ENCODE peak calls at places on chromosome 6, in five cellular contexts. One of them, this sample, is unnamed.

GRCh38 chr6:118844915-118845314 is 49.0 kb upstream of the ASF1A start:
- DNase-seq in mesenchymal stem cell: no peak
- DNase-seq in neuronal stem cell: no peak
- DNase-seq in pancreas: no peak
- DNase-seq in right cardiac atrium: no peak
- DNase-seq in this sample: no peak

GRCh38 chr6:159422041-159422984 is 253.1 kb downstream of the FNDC1 start:
- DNase-seq in pancreas: no peak
- DNase-seq in right cardiac atrium: peak; percentile 73
- DNase-seq in neuronal stem cell: no peak
- DNase-seq in mesenchymal stem cell: no peak
- DNase-seq in this sample: no peak

GRCh38 chr6:159090530-159091306 is 45.9 kb upstream of the TAGAP start:
- DNase-seq in neuronal stem cell: no peak
- DNase-seq in right cardiac atrium: no peak
- DNase-seq in mesenchymal stem cell: no peak
- DNase-seq in pancreas: no peak
- DNase-seq in this sample: no peak

GRCh38 chr6:138682722-138683521 is 90.6 kb upstream of the CCDC28A start:
- DNase-seq in mesenchymal stem cell: peak; percentile 84
- DNase-seq in pancreas: no peak
- DNase-seq in neuronal stem cell: no peak
- DNase-seq in right cardiac atrium: peak; percentile 46
- DNase-seq in this sample: peak; percentile 89

GRCh38 chr6:142301421-142302391 is at the start of gene ADGRG6:
- DNase-seq in pancreas: peak; percentile 32
- DNase-seq in mesenchymal stem cell: peak; percentile 54
- DNase-seq in neuronal stem cell: peak; percentile 57
- DNase-seq in right cardiac atrium: peak; percentile 76
- DNase-seq in this sample: peak; percentile 56

GRCh38 chr6:47571488-47571887 is 93.9 kb downstream of the CD2AP start:
- DNase-seq in neuronal stem cell: no peak
- DNase-seq in right cardiac atrium: no peak
- DNase-seq in pancreas: no peak
- DNase-seq in mesenchymal stem cell: no peak
- DNase-seq in this sample: no peak

GRCh38 chr6:21437583-21437982 is 156.0 kb upstream of the SOX4 start:
- DNase-seq in mesenchymal stem cell: no peak
- DNase-seq in pancreas: no peak
- DNase-seq in right cardiac atrium: no peak
- DNase-seq in neuronal stem cell: no peak
- DNase-seq in this sample: no peak

GRCh38 chr6:115591973-115592486 is 468.7 kb downstream of the FRK start:
- DNase-seq in pancreas: no peak
- DNase-seq in neuronal stem cell: no peak
- DNase-seq in mesenchymal stem cell: no peak
- DNase-seq in right cardiac atrium: no peak
- DNase-seq in this sample: no peak

GRCh38 chr6:154930490-154930889 is 64.6 kb upstream of the TIAM2 start:
- DNase-seq in neuronal stem cell: no peak
- DNase-seq in pancreas: no peak
- DNase-seq in right cardiac atrium: no peak
- DNase-seq in mesenchymal stem cell: no peak
- DNase-seq in this sample: no peak

GRCh38 chr6:41536884-41537347 is 9.3 kb upstream of the FOXP4 start:
- DNase-seq in neuronal stem cell: no peak
- DNase-seq in right cardiac atrium: peak; percentile 70
- DNase-seq in mesenchymal stem cell: no peak
- DNase-seq in pancreas: peak; percentile 88
- DNase-seq in this sample: no peak

GRCh38 chr6:158050955-158051354 is 69.3 kb downstream of the SYNJ2 start:
- DNase-seq in neuronal stem cell: no peak
- DNase-seq in mesenchymal stem cell: peak; percentile 36
- DNase-seq in pancreas: no peak
- DNase-seq in right cardiac atrium: no peak
- DNase-seq in this sample: no peak

GRCh38 chr6:166751051-166751595 is 124.1 kb upstream of the RPS6KA2 start:
- DNase-seq in pancreas: no peak
- DNase-seq in right cardiac atrium: no peak
- DNase-seq in neuronal stem cell: no peak
- DNase-seq in mesenchymal stem cell: no peak
- DNase-seq in this sample: no peak

GRCh38 chr6:129490551-129491245 is 219.3 kb downstream of the ARHGAP18 start:
- DNase-seq in pancreas: no peak
- DNase-seq in right cardiac atrium: no peak
- DNase-seq in neuronal stem cell: no peak
- DNase-seq in mesenchymal stem cell: peak; percentile 98
- DNase-seq in this sample: peak; percentile 75

GRCh38 chr6:18503588-18504231 is 116.6 kb downstream of the RNF144B start:
- DNase-seq in mesenchymal stem cell: peak; percentile 76
- DNase-seq in pancreas: peak; percentile 43
- DNase-seq in right cardiac atrium: peak; percentile 71
- DNase-seq in neuronal stem cell: peak; percentile 58
- DNase-seq in this sample: peak; percentile 37

GRCh38 chr6:3163248-3163594 is 5.9 kb upstream of the TUBB2A start:
- DNase-seq in pancreas: no peak
- DNase-seq in right cardiac atrium: peak; percentile 79
- DNase-seq in mesenchymal stem cell: peak; percentile 53
- DNase-seq in neuronal stem cell: no peak
- DNase-seq in this sample: no peak

GRCh38 chr6:32885698-32886286 is 31.8 kb downstream of the PSMB9 start:
- DNase-seq in neuronal stem cell: peak; percentile 36
- DNase-seq in pancreas: no peak
- DNase-seq in mesenchymal stem cell: peak; percentile 82
- DNase-seq in right cardiac atrium: no peak
- DNase-seq in this sample: no peak

GRCh38 chr6:5723905-5724691 is 282.6 kb downstream of the NRN1 start:
- DNase-seq in neuronal stem cell: no peak
- DNase-seq in mesenchymal stem cell: no peak
- DNase-seq in pancreas: no peak
- DNase-seq in right cardiac atrium: peak; percentile 62
- DNase-seq in this sample: no peak

GRCh38 chr6:9064156-9064555 is 628.8 kb upstream of the SLC35B3 start:
- DNase-seq in neuronal stem cell: no peak
- DNase-seq in pancreas: no peak
- DNase-seq in mesenchymal stem cell: no peak
- DNase-seq in right cardiac atrium: no peak
- DNase-seq in this sample: no peak

GRCh38 chr6:115091461-115091860 is 748.6 kb upstream of the HS3ST5 start:
- DNase-seq in neuronal stem cell: no peak
- DNase-seq in mesenchymal stem cell: peak; percentile 29
- DNase-seq in pancreas: no peak
- DNase-seq in right cardiac atrium: no peak
- DNase-seq in this sample: no peak

GRCh38 chr6:50820590-50821234 is 2.0 kb downstream of the TFAP2B start:
- DNase-seq in right cardiac atrium: no peak
- DNase-seq in mesenchymal stem cell: no peak
- DNase-seq in pancreas: no peak
- DNase-seq in neuronal stem cell: no peak
- DNase-seq in this sample: peak; percentile 9
- H3K27me3 ChIP-seq in right cardiac atrium: peaks cover 7% of the 10 kb centered on the region
- H3K27me3 ChIP-seq in mesenchymal stem cell: peaks cover 91% of the 10 kb centered on the region
- H3K27me3 ChIP-seq in pancreas: peaks cover 59% of the 10 kb centered on the region
- H3K27me3 ChIP-seq in neuronal stem cell: peaks cover 33% of the 10 kb centered on the region
- H3K27me3 ChIP-seq in this sample: peaks cover 33% of the 10 kb centered on the region

DNA sequence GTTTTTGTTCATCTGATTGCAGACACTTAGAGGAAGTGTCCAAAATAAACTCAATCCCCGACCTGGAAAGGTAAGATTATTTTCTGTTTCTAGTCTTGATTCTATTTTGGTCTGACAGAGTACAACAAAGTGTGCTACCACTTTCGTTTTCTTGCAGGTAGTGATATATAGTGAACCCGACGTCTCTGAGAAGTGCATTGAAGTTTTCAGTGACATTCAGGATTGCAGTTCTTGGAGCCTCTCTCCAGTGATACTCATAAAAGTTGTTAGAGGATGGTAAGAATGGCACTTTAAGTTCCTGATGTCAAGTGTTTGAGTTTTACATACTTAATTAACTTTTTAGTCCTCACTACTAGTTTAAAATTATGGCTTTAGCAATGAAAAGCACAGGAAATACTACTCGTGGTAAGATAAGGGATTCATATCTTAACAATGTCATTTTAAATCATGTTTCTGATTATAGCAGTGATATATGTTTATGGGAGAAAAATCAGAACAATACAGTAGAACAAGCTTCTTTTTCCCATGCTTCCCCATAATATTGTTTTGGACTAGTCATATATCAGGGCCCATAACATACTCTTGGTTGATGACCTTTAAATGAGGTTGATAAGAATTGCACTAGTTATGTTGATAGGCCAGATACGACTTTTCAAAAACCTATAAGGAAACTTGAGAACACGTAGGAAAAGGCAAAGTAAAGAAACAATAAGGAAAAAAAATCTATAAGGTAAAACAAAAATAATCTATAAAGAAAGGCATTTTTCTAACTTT is 104.0 kb downstream of the RTN4IP1 start:
- DNase-seq in neuronal stem cell: no peak
- DNase-seq in mesenchymal stem cell: no peak
- DNase-seq in right cardiac atrium: no peak
- DNase-seq in pancreas: no peak
- DNase-seq in this sample: no peak
- H3K4me3 ChIP-seq in neuronal stem cell: no peak overlapping the region
- H3K4me3 ChIP-seq in mesenchymal stem cell: peak overlapping the region; percentile 49
- H3K4me3 ChIP-seq in right cardiac atrium: peak overlapping the region; percentile 16
- H3K4me3 ChIP-seq in pancreas: no peak overlapping the region
- H3K4me3 ChIP-seq in this sample: peak overlapping the region; percentile 31

GRCh38 chr6:161125591-161125990 is 134.0 kb downstream of the MAP3K4 start:
- DNase-seq in right cardiac atrium: no peak
- DNase-seq in pancreas: no peak
- DNase-seq in mesenchymal stem cell: peak; percentile 34
- DNase-seq in neuronal stem cell: no peak
- DNase-seq in this sample: no peak
- H3K9me3 ChIP-seq in right cardiac atrium: no peaks in the 10 kb centered on the region
- H3K9me3 ChIP-seq in pancreas: no peaks in the 10 kb centered on the region
- H3K9me3 ChIP-seq in mesenchymal stem cell: peaks cover 34% of the 10 kb centered on the region
- H3K9me3 ChIP-seq in neuronal stem cell: peaks cover 81% of the 10 kb centered on the region
- H3K9me3 ChIP-seq in this sample: peaks cover 11% of the 10 kb centered on the region

GRCh38 chr6:83709748-83710050 is 798 bp upstream of the SNAP91 start:
- DNase-seq in pancreas: no peak
- DNase-seq in right cardiac atrium: no peak
- DNase-seq in mesenchymal stem cell: no peak
- DNase-seq in neuronal stem cell: no peak
- DNase-seq in this sample: no peak

GRCh38 chr6:83708546-83708969 is 343 bp downstream of the SNAP91 start:
- DNase-seq in right cardiac atrium: peak; percentile 51
- DNase-seq in neuronal stem cell: peak; percentile 58
- DNase-seq in mesenchymal stem cell: peak; percentile 29
- DNase-seq in pancreas: no peak
- DNase-seq in this sample: peak; percentile 19

GRCh38 chr6:83711958-83712357 is 3.1 kb upstream of the SNAP91 start:
- DNase-seq in neuronal stem cell: no peak
- DNase-seq in mesenchymal stem cell: no peak
- DNase-seq in right cardiac atrium: no peak
- DNase-seq in pancreas: no peak
- DNase-seq in this sample: no peak

GRCh38 chr6:83707829-83708545 is 914 bp downstream of the SNAP91 start:
- DNase-seq in pancreas: no peak
- DNase-seq in right cardiac atrium: no peak
- DNase-seq in mesenchymal stem cell: peak; percentile 1
- DNase-seq in neuronal stem cell: peak; percentile 14
- DNase-seq in this sample: peak; percentile 0

DNA sequence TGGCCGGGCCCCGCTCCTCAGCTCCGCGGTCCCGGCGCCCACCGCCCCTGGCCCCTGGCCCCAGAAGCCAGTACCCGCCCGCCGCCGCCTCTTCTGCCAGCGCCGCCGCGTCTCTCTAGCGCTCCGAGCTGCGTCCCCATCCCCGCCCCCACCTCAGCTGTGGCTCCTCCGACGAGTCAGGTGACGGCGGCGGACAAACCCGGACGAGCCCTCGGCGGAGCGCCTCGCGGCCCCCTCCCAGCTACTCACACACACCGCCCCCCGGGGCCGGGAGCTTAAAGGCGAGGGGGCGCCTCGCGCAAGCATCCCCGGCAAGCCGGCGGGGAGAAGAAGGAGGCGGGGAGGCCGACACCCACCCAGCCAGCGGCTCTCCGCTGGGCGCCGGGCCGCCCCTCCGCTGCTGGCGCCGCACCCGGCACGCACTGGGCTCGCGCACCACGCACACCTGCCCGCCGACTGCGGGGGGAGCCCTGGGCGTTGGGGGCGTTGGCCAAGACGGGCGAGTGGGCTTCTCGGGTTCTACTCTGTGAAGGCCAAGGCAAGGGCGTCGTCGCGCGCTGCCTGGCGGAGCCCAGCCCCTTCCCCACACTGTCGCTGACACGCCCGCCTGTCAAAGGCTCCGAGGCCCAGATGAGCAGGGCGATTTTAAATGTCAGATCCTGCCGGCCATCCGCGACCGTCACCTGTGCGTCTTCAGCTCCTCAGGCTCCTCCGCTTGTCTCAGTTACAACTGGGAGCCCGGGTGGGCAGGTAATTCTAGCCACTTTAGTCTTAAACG is at the start of gene SNAP91:
- DNase-seq in neuronal stem cell: peak; percentile 80
- DNase-seq in right cardiac atrium: peak; percentile 57
- DNase-seq in mesenchymal stem cell: peak; percentile 14
- DNase-seq in pancreas: no peak
- DNase-seq in this sample: peak; percentile 28
- H3K27me3 ChIP-seq in neuronal stem cell: no peaks in the 10 kb centered on the region
- H3K27me3 ChIP-seq in right cardiac atrium: peaks cover 2% of the 10 kb centered on the region
- H3K27me3 ChIP-seq in mesenchymal stem cell: peaks cover 43% of the 10 kb centered on the region
- H3K27me3 ChIP-seq in pancreas: peaks cover 13% of the 10 kb centered on the region
- H3K27me3 ChIP-seq in this sample: peaks cover 19% of the 10 kb centered on the region